ENCODE peak calls at places on chromosomes 4 and X, in ten cellular contexts. U, Y, B, C, F, X, J, N, M and O are unnamed samples. For H3K4me1 and H3K27me3, the result is how much of the 10 kb centered on the place peaks cover.

GRCh38 chr4:187840814-187841213 is 154.8 kb upstream of the ZFP42 start:
- DNase-seq in M (no peak), F (no peak), J (no peak), U (no peak), C (no peak), Y (no peak), B (no peak), X (no peak), N (no peak), O (no peak)

GRCh38 chr4:141037441-141037840 is 95.8 kb downstream of the RNF150 start:
- DNase-seq in C (no peak), U (no peak), B (no peak), N (no peak), X (no peak), J (no peak), F (no peak), Y (no peak), M (no peak), O (no peak)

GRCh38 chr4:132683957-132684356 is 465.1 kb upstream of the PCDH10 start:
- DNase-seq in F (no peak), J (peak), Y (no peak), U (no peak), X (no peak), C (no peak), B (no peak), N (no peak), M (no peak), O (no peak)

GRCh38 chr4:164888096-164888495 is 11.1 kb downstream of the APELA start:
- DNase-seq in N (no peak), B (no peak), M (no peak), C (no peak), U (no peak), J (no peak), X (no peak), Y (no peak), F (peak), O (no peak)

GRCh38 chrX:71111141-71111843 is at the start of gene IL2RG:
- DNase-seq in B (no peak), U (peak), X (peak), C (no peak), M (no peak), N (no peak), F (no peak), J (peak), Y (no peak), O (peak)

GRCh38 chr4:99248714-99249113 is 29.7 kb upstream of the ADH6 start:
- DNase-seq in X (no peak), F (no peak), C (no peak), B (no peak), M (no peak), J (no peak), N (no peak), Y (no peak), U (no peak), O (no peak)

GRCh38 chr4:99833766-99834165 is 17.1 kb downstream of the DAPP1 start:
- DNase-seq in F (no peak), Y (no peak), U (no peak), M (no peak), N (no peak), B (no peak), C (no peak), X (no peak), J (no peak), O (no peak)

GRCh38 chr4:119748853-119749252 is 120.2 kb upstream of the PDE5A start:
- DNase-seq in C (no peak), U (no peak), J (no peak), F (no peak), N (no peak), M (no peak), Y (no peak), X (no peak), B (no peak), O (no peak)

GRCh38 chrX:19785647-19786046 is 101.8 kb downstream of the SH3KBP1 start:
- DNase-seq in J (no peak), X (no peak), B (no peak), C (no peak), N (no peak), U (no peak), Y (no peak), M (no peak), F (no peak), O (no peak)

GRCh38 chrX:23251043-23251442 is 83.6 kb upstream of the PTCHD1 start:
- DNase-seq in B (no peak), U (no peak), C (no peak), N (no peak), F (no peak), M (no peak), J (no peak), X (no peak), Y (no peak), O (no peak)

GRCh38 chr4:110170861-110171260 is 27.6 kb downstream of the ELOVL6 start:
- DNase-seq in J (no peak), N (peak), Y (no peak), C (no peak), X (no peak), F (no peak), B (no peak), M (no peak), U (no peak), O (no peak)

DNA sequence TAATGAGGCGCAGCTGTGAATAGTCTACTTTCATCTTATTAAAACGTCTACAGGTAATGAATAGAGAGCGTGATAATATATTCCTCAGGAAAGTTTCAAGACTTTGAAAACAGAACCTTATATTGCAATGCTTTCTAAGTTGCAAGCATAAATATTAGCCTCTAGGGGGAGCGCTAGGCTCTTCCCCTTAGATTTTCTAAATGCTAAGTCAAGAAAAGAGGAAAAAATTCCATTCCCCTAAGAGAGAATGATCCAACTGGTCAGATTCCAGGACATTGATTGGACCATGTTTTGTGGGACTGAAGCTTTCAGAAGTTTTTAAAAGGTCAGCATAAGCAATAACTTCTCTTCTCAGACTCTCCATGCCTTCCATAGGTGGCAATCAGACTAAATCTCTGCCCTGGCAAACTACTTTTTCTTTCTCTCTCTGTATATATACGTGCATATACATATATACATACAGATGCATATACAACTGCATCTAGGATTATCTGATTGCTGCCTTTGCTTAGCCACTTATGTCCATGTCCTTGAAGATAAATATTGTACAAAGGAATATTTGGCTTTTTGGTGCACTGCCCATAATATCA is 492.9 kb downstream of the INPP4B start:
- DNase-seq in U (no peak), Y (no peak), J (no peak), F (peak), X (peak), C (peak), N (no peak), B (no peak), M (no peak), O (no peak)
- H3K4me1 ChIP-seq in U (half or more), Y (half or more), J (half or more), F (under half), X (under half), C (under half), N (under half), B (under half), M (under half), O (half or more)

DNA sequence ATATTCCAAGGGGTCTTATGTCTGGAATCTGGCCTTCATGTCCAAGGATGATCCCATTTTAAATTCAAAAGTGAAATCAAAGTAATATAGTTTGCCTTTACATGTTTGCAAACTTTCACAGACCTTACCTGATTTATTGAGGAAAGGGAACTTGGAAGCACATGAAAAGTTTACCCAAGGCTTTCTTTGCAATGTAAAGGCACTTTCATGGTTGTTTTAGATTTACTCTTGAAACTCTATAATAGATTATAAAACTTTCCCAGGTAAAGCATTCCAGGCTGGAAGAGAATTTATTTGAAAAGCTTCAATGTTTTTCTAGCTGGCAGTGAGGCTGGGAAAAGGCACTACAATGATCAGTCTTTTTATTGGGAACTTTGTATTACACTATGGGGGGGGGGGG is 842.8 kb upstream of the DIAPH2 start:
- DNase-seq in U (no peak), N (no peak), Y (no peak), F (no peak), X (no peak), J (no peak), B (no peak), M (no peak), C (no peak), O (no peak)
- H3K27me3 ChIP-seq in U (under half), N (under half), Y (under half), F (under half), X (under half), J (under half), B (under half), M (under half), C (under half), O (under half)

GRCh38 chr4:7158081-7158750 is 34.1 kb upstream of the SORCS2 start:
- DNase-seq in F (no peak), U (no peak), M (peak), J (no peak), N (peak), Y (peak), X (no peak), B (no peak), C (no peak), O (no peak)
- H3K4me1 ChIP-seq in F (under half), U (under half), M (under half), J (under half), N (under half), Y (under half), X (under half), B (under half), C (under half), O (under half)

GRCh38 chr4:8109406-8110065 is 49.1 kb downstream of the ABLIM2 start:
- DNase-seq in J (no peak), X (no peak), Y (no peak), B (no peak), M (no peak), F (no peak), N (no peak), U (no peak), C (no peak), O (no peak)

GRCh38 chr4:8108261-8108660 is 50.4 kb downstream of the ABLIM2 start:
- DNase-seq in Y (no peak), M (no peak), C (no peak), J (no peak), U (peak), N (no peak), X (no peak), B (peak), F (no peak), O (no peak)

GRCh38 chr4:8107146-8107657 is 51.4 kb downstream of the ABLIM2 start:
- DNase-seq in C (no peak), N (no peak), Y (no peak), F (no peak), B (no peak), X (no peak), M (no peak), U (no peak), J (no peak), O (no peak)

GRCh38 chr4:8110071-8110986 is 48.3 kb downstream of the ABLIM2 start:
- DNase-seq in U (no peak), X (peak), C (no peak), J (no peak), N (peak), M (no peak), Y (no peak), F (no peak), B (no peak), O (no peak)

GRCh38 chr4:8108991-8109390 is 49.6 kb downstream of the ABLIM2 start:
- DNase-seq in F (no peak), M (no peak), C (no peak), X (no peak), Y (no peak), U (no peak), J (no peak), N (no peak), B (no peak), O (no peak)
- H3K27me3 ChIP-seq in F (half or more), M (under half), C (under half), X (under half), Y (under half), U (under half), J (under half), N (under half), B (under half), O (under half)